ENCODE peak calls at places on chromosomes 1 and 21, in seven cellular contexts. O, Q, G, A, N, C and S are unnamed samples.

GRCh38 chr21:45258476-45258875 is 29.2 kb downstream of the POFUT2 start:
- DNase-seq in C (no peak), O (no peak), A (no peak), N (no peak), Q (no peak), G (no peak), S (no peak)

GRCh38 chr1:181015258-181015630 is 7.4 kb downstream of the STX6 start:
- DNase-seq in G (no peak), Q (no peak), O (no peak), A (no peak), C (no peak), N (no peak), S (no peak)

GRCh38 chr1:97820470-97821188 is 100.2 kb downstream of the DPYD start:
- DNase-seq in O (no peak), C (peak; percentile 52), G (no peak), N (no peak), Q (no peak), A (peak; percentile 17), S (no peak)

GRCh38 chr21:16037386-16037785 is 307.6 kb downstream of the USP25 start:
- DNase-seq in G (no peak), Q (no peak), O (no peak), N (peak; percentile 27), A (no peak), C (no peak), S (no peak)

GRCh38 chr1:178818416-178818815 is 52.5 kb downstream of the ANGPTL1 start:
- DNase-seq in O (no peak), Q (no peak), N (no peak), C (peak; percentile 54), G (no peak), A (no peak), S (peak; percentile 35)

GRCh38 chr1:40383095-40383487 is 9.6 kb downstream of the SMAP2 start:
- DNase-seq in C (no peak), Q (no peak), A (no peak), G (no peak), N (no peak), O (no peak), S (no peak)

GRCh38 chr1:94792876-94793605 is 27.1 kb upstream of the SLC44A3 start:
- DNase-seq in C (peak; percentile 84), N (no peak), O (no peak), Q (no peak), G (no peak), A (no peak), S (peak; percentile 84)

GRCh38 chr1:222582099-222582774 is 7.5 kb downstream of the TAF1A start:
- DNase-seq in O (no peak), C (peak; percentile 13), Q (no peak), A (peak; percentile 40), G (no peak), N (no peak), S (peak; percentile 13)

GRCh38 chr1:89149976-89150375 is 24.1 kb upstream of the GBP2 start:
- DNase-seq in G (no peak), C (no peak), Q (no peak), N (no peak), O (no peak), A (no peak), S (no peak)

GRCh38 chr1:85546748-85547147 is 33.8 kb upstream of the CCN1 start:
- DNase-seq in G (no peak), A (no peak), N (no peak), C (no peak), Q (no peak), O (no peak), S (no peak)

GRCh38 chr1:208540724-208541123 is 296.5 kb upstream of the PLXNA2 start:
- DNase-seq in N (no peak), C (no peak), G (no peak), A (no peak), Q (no peak), O (no peak), S (no peak)

GRCh38 chr1:54118704-54119103 is 34.1 kb downstream of the CDCP2 start:
- DNase-seq in C (peak; percentile 89), N (no peak), G (no peak), Q (no peak), O (no peak), A (peak; percentile 24), S (peak; percentile 20)

GRCh38 chr1:155210304-155210703 is 1.8 kb downstream of the MTX1 start:
- DNase-seq in N (no peak), G (no peak), Q (no peak), C (no peak), O (no peak), A (no peak), S (no peak)

GRCh38 chr1:213050745-213051126 is 305 bp upstream of the RPS6KC1 start:
- DNase-seq in G (no peak), C (no peak), N (no peak), Q (no peak), O (no peak), A (no peak), S (no peak)

GRCh38 chr1:46735708-46736324 is 16.9 kb upstream of the EFCAB14 start:
- DNase-seq in Q (no peak), N (peak; percentile 44), C (peak; percentile 50), G (no peak), A (peak; percentile 38), O (no peak), S (no peak)

GRCh38 chr1:110645962-110646735 is 28.6 kb downstream of the KCNA3 start:
- DNase-seq in N (no peak), C (peak; percentile 70), G (no peak), A (peak; percentile 31), Q (no peak), O (no peak), S (peak; percentile 33)

GRCh38 chr1:245067257-245067656 is 87.5 kb upstream of the KIF26B start:
- DNase-seq in C (no peak), N (no peak), Q (no peak), A (no peak), O (no peak), G (no peak), S (no peak)

GRCh38 chr1:31712625-31713024 is 8.8 kb upstream of the COL16A1 start:
- DNase-seq in O (no peak), C (peak; percentile 95), N (no peak), Q (no peak), A (peak; percentile 96), G (peak; percentile 86), S (peak; percentile 92)

GRCh38 chr1:243483084-243483845 is 227.4 kb downstream of the SDCCAG8 start:
- DNase-seq in G (no peak), N (no peak), A (no peak), O (no peak), Q (no peak), C (no peak), S (no peak)